ENCODE peak calls at places on chromosomes 3 and 15, in six cellular contexts. Y is HCT116, N is IMR-90, O is dorsolateral prefrontal cortex, E is PC-3, L is cardiac fibroblast. X is an unnamed sample.

GRCh38 chr3:169091196-169091595 is 572.3 kb downstream of the MECOM start:
- DNase-seq in Y (no peak), N (peak), O (no peak), E (no peak), L (peak), X (no peak)

GRCh38 chr15:98163319-98164030 is 203.0 kb downstream of the ARRDC4 start:
- DNase-seq in Y (no peak), N (no peak), O (no peak), E (no peak), L (no peak), X (no peak)

GRCh38 chr3:143507735-143508580 is 340.3 kb downstream of the SLC9A9 start:
- DNase-seq in Y (no peak), N (peak), O (no peak), E (peak), L (peak), X (no peak)

GRCh38 chr3:114624676-114625181 is 330.9 kb downstream of the TIGIT start:
- DNase-seq in Y (peak), N (peak), O (peak), E (peak), L (peak), X (peak)

GRCh38 chr3:172939651-172940293 is 189.2 kb downstream of the ECT2 start:
- DNase-seq in Y (no peak), N (no peak), O (no peak), E (peak), L (peak), X (no peak)

GRCh38 chr15:80179025-80179759 is 26.4 kb downstream of the FAH start:
- DNase-seq in Y (no peak), N (peak), O (no peak), E (peak), L (peak), X (no peak)

GRCh38 chr15:52078876-52079700 is 33.5 kb downstream of the BCL2L10 start:
- DNase-seq in Y (peak), N (peak), O (peak), E (peak), L (peak), X (no peak)

GRCh38 chr15:51312754-51313390 is 25.5 kb downstream of the CYP19A1 start:
- DNase-seq in Y (peak), N (peak), O (no peak), E (peak), L (peak), X (no peak)

GRCh38 chr3:128321418-128321817 is 145.3 kb downstream of the DNAJB8 start:
- DNase-seq in Y (no peak), N (no peak), O (no peak), E (no peak), L (no peak), X (no peak)

GRCh38 chr15:58447244-58448010 is 15.6 kb downstream of the LIPC start:
- DNase-seq in Y (no peak), N (peak), O (no peak), E (peak), L (peak), X (no peak)

GRCh38 chr3:105444725-105445124 is 78.0 kb downstream of the ALCAM start:
- DNase-seq in Y (no peak), N (peak), O (no peak), E (peak), L (peak), X (no peak)

GRCh38 chr3:128354788-128355548 is 111.7 kb downstream of the DNAJB8 start:
- DNase-seq in Y (no peak), N (no peak), O (no peak), E (no peak), L (no peak), X (no peak)

GRCh38 chr15:49242820-49243219 is 72.8 kb downstream of the GALK2 start:
- DNase-seq in Y (no peak), N (peak), O (no peak), E (no peak), L (peak), X (no peak)

GRCh38 chr3:121998030-121998580 is 23.9 kb downstream of the ILDR1 start:
- DNase-seq in Y (no peak), N (peak), O (no peak), E (peak), L (peak), X (no peak)

GRCh38 chr15:83843511-83843910 is 189.6 kb downstream of the ADAMTSL3 start:
- DNase-seq in Y (no peak), N (peak), O (no peak), E (peak), L (peak), X (no peak)

GRCh38 chr15:89673162-89673506 is 6.0 kb downstream of the PLIN1 start:
- DNase-seq in Y (peak), N (no peak), O (no peak), E (peak), L (peak), X (no peak)

GRCh38 chr3:177262396-177262795 is 65.1 kb upstream of the TBL1XR1 start:
- DNase-seq in Y (no peak), N (peak), O (no peak), E (no peak), L (peak), X (no peak)

GRCh38 chr3:56591256-56591655 is 34.3 kb downstream of the CCDC66 start:
- DNase-seq in Y (no peak), N (peak), O (no peak), E (no peak), L (no peak), X (no peak)

GRCh38 chr3:133799794-133800585 is 5.6 kb upstream of the SRPRB start:
- DNase-seq in Y (no peak), N (peak), O (no peak), E (peak), L (peak), X (no peak)

GRCh38 chr15:62940755-62941361 is 101.7 kb upstream of the TPM1 start:
- DNase-seq in Y (no peak), N (peak), O (peak), E (peak), L (peak), X (no peak)

GRCh38 chr3:176896640-176897039 is 300.6 kb downstream of the TBL1XR1 start:
- DNase-seq in Y (no peak), N (no peak), O (no peak), E (no peak), L (no peak), X (no peak)

GRCh38 chr3:160567774-160568173 is 2.4 kb upstream of the KPNA4 start:
- DNase-seq in Y (no peak), N (no peak), O (no peak), E (no peak), L (no peak), X (no peak)

GRCh38 chr15:72824112-72824511 is 40.6 kb upstream of the ADPGK start:
- DNase-seq in Y (no peak), N (no peak), O (no peak), E (no peak), L (no peak), X (no peak)

GRCh38 chr3:158057666-158058065 is 48.6 kb downstream of the SHOX2 start:
- DNase-seq in Y (no peak), N (no peak), O (no peak), E (peak), L (peak), X (no peak)

GRCh38 chr15:66677336-66677735 is 24.7 kb upstream of the SMAD6 start:
- DNase-seq in Y (no peak), N (no peak), O (no peak), E (no peak), L (no peak), X (no peak)

GRCh38 chr3:168476360-168476980 is 380.7 kb upstream of the GOLIM4 start:
- DNase-seq in Y (no peak), N (no peak), O (no peak), E (no peak), L (no peak), X (no peak)

GRCh38 chr15:94360251-94360671 is 128.9 kb downstream of the MCTP2 start:
- DNase-seq in Y (no peak), N (no peak), O (no peak), E (no peak), L (no peak), X (no peak)

GRCh38 chr3:133209871-133210550 is 171.8 kb downstream of the TMEM108 start:
- DNase-seq in Y (no peak), N (peak), O (no peak), E (peak), L (peak), X (no peak)

GRCh38 chr3:101495552-101495951 is 17.5 kb downstream of the SENP7 start:
- DNase-seq in Y (no peak), N (no peak), O (no peak), E (peak), L (no peak), X (no peak)

GRCh38 chr3:89957461-89957860 is 850.0 kb downstream of the EPHA3 start:
- DNase-seq in Y (no peak), N (no peak), O (no peak), E (no peak), L (peak), X (no peak)

GRCh38 chr3:126348308-126348920 is 8.8 kb downstream of the KLF15 start:
- DNase-seq in Y (no peak), N (no peak), O (no peak), E (no peak), L (peak), X (no peak)

GRCh38 chr3:150371741-150372254 is 36.3 kb upstream of the TSC22D2 start:
- DNase-seq in Y (peak), N (peak), O (no peak), E (peak), L (peak), X (peak)

GRCh38 chr3:39433642-39434041 is 27.1 kb downstream of the RPSA start:
- DNase-seq in Y (no peak), N (peak), O (no peak), E (peak), L (peak), X (no peak)
- H3K4me3 ChIP-seq in Y (no peak), N (no peak), O (no peak), E (no peak), L (no peak), X (no peak)

DNA sequence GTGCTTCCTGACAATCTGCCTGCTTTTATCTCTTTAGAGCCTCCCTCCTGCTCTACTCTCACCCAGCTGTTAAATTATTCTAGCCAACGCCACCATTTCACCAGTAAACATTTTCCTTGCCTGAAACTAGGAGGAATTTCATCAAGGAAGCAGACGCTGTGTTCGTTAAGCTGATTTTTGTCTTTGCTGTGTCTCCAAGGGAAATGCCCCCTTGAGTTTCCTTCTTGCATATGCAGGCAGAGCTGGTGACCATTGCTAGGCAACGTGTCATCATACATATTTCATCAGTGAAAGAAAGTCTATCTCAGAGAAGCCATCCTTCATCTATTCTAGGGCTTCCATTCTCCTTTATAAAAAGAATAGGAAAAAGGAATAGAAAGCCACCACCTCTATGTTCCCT is 87.0 kb upstream of the ST8SIA2 start:
- DNase-seq in Y (peak), N (no peak), O (no peak), E (peak), L (no peak), X (no peak)
- TF ChIP-seq CTCF in Y (peak), N (no peak), O (no peak), E (peak), L (no peak), X (peak)

GRCh38 chr3:148319960-148320359 is 377.7 kb upstream of the AGTR1 start:
- DNase-seq in Y (no peak), N (peak), O (no peak), E (no peak), L (no peak), X (no peak)
- H3K4me3 ChIP-seq in Y (no peak), N (no peak), O (no peak), E (no peak), L (no peak), X (no peak)

GRCh38 chr3:57948080-57948671 is 60.0 kb upstream of the FLNB start:
- DNase-seq in Y (no peak), N (no peak), O (no peak), E (no peak), L (no peak), X (no peak)

GRCh38 chr3:57951106-57951882 is 56.9 kb upstream of the FLNB start:
- DNase-seq in Y (peak), N (peak), O (peak), E (peak), L (peak), X (no peak)

GRCh38 chr3:57948782-57949242 is 59.4 kb upstream of the FLNB start:
- DNase-seq in Y (no peak), N (no peak), O (peak), E (no peak), L (no peak), X (no peak)

GRCh38 chr3:57949344-57949743 is 58.9 kb upstream of the FLNB start:
- DNase-seq in Y (no peak), N (no peak), O (no peak), E (no peak), L (no peak), X (no peak)

GRCh38 chr3:57949779-57950618 is 58.2 kb upstream of the FLNB start:
- DNase-seq in Y (peak), N (no peak), O (no peak), E (peak), L (peak), X (peak)
- TF ChIP-seq CTCF in Y (peak), N (peak), O (no peak), E (peak), L (peak), X (peak)

DNA sequence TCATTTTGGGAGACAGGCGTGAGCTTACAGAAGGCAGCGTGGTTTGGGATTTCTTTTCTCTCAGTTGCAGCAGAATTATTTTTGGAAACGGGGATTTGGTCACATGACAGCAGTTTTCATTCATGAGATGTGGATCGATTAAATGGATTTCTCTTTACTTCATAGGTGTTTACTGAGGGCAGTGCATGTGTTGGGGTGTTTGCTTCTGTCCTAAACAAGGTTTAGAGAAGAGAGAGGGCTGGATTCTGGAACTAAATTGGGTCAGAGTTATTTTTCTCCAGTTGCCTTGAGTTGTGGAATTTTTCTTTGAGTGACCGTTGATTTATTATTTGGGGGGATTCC is 18.6 kb upstream of the TRAK1 start:
- DNase-seq in Y (no peak), N (no peak), O (no peak), E (no peak), L (no peak), X (no peak)
- H3K4me3 ChIP-seq in Y (no peak), N (no peak), O (peak), E (peak), L (no peak), X (peak)

GRCh38 chr3:182959474-182960350 is 20.6 kb downstream of the DCUN1D1 start:
- DNase-seq in Y (no peak), N (no peak), O (no peak), E (no peak), L (no peak), X (no peak)

GRCh38 chr3:182965861-182966366 is 14.4 kb downstream of the DCUN1D1 start:
- DNase-seq in Y (no peak), N (no peak), O (no peak), E (no peak), L (no peak), X (no peak)

GRCh38 chr3:182957676-182958075 is 22.7 kb downstream of the DCUN1D1 start:
- DNase-seq in Y (no peak), N (no peak), O (no peak), E (no peak), L (no peak), X (no peak)

GRCh38 chr3:182964179-182964578 is 16.2 kb downstream of the DCUN1D1 start:
- DNase-seq in Y (no peak), N (no peak), O (no peak), E (no peak), L (no peak), X (no peak)

GRCh38 chr3:182962162-182962561 is 18.2 kb downstream of the DCUN1D1 start:
- DNase-seq in Y (no peak), N (no peak), O (no peak), E (no peak), L (no peak), X (peak)
- TF ChIP-seq CTCF in Y (no peak), N (no peak), O (no peak), E (no peak), L (no peak), X (no peak)

X was measured in LNCaP clone FGC.